ENCODE peak calls at places on chromosomes 2 and 18, in five cellular contexts. C is GM23338, N is mammary epithelial cell, Z is cardiac muscle cell, Q is lower lobe of right lung. G is an unnamed sample.

GRCh38 chr18:58230438-58231179 is 186.6 kb downstream of the NEDD4L start:
- DNase-seq in Q (no peak), Z (no peak), C (no peak), N (peak; percentile 93), G (no peak)

GRCh38 chr2:45131587-45131986 is 122.3 kb upstream of the SIX2 start:
- DNase-seq in C (no peak), Q (no peak), N (no peak), Z (no peak), G (no peak)

GRCh38 chr2:14492920-14493503 is 139.5 kb upstream of the LRATD1 start:
- DNase-seq in C (peak; percentile 7), N (peak; percentile 96), Z (no peak), Q (no peak), G (no peak)

GRCh38 chr2:211387734-211388133 is 831.3 kb downstream of the CPS1 start:
- DNase-seq in C (no peak), N (no peak), Q (no peak), Z (no peak), G (no peak)

GRCh38 chr2:135839713-135840112 is 2.7 kb upstream of the LCT start:
- DNase-seq in Q (no peak), C (no peak), Z (no peak), N (no peak), G (no peak)

GRCh38 chr18:59885579-59886163 is 14.1 kb upstream of the PMAIP1 start:
- DNase-seq in Z (no peak), C (no peak), N (peak; percentile 92), Q (no peak), G (no peak)

GRCh38 chr2:81903534-81903933 is 1599.0 kb upstream of the LRRTM1 start:
- DNase-seq in Z (no peak), N (no peak), Q (no peak), C (no peak), G (no peak)

GRCh38 chr2:67451086-67451832 is 54.1 kb downstream of the ETAA1 start:
- DNase-seq in Z (no peak), Q (no peak), C (no peak), N (peak; percentile 100), G (no peak)

GRCh38 chr2:68330691-68331090 is 10.9 kb upstream of the CNRIP1 start:
- DNase-seq in Q (no peak), Z (no peak), N (no peak), C (no peak), G (no peak)

GRCh38 chr18:7516505-7517117 is 50.5 kb upstream of the PTPRM start:
- DNase-seq in Z (no peak), Q (no peak), C (no peak), N (no peak), G (no peak)

GRCh38 chr18:70641156-70641775 is 352.4 kb downstream of the SOCS6 start:
- DNase-seq in N (no peak), Z (no peak), Q (no peak), C (no peak), G (no peak)

GRCh38 chr2:99944019-99944418 is 198.4 kb downstream of the AFF3 start:
- DNase-seq in C (no peak), Z (no peak), N (no peak), Q (no peak), G (no peak)

GRCh38 chr2:115369380-115369779 is 926.9 kb downstream of the DPP10 start:
- DNase-seq in Q (no peak), N (no peak), Z (no peak), C (no peak), G (no peak)

GRCh38 chr2:14517731-14518130 is 114.8 kb upstream of the LRATD1 start:
- DNase-seq in N (no peak), Q (no peak), C (no peak), Z (no peak), G (no peak)

GRCh38 chr2:234032301-234032856 is 18.1 kb upstream of the SPP2 start:
- DNase-seq in Z (no peak), Q (no peak), N (peak; percentile 87), C (no peak), G (no peak)

GRCh38 chr18:48036641-48037421 is 106.4 kb upstream of the SMAD2 start:
- DNase-seq in N (no peak), Q (no peak), C (no peak), Z (no peak), G (no peak)

GRCh38 chr18:13915973-13916372 is 637 bp upstream of the MC2R start:
- DNase-seq in Q (no peak), Z (peak; percentile 16), C (no peak), N (no peak), G (peak; percentile 42)

GRCh38 chr2:200987137-200987536 is 23.7 kb upstream of the ORC2 start:
- DNase-seq in Z (no peak), C (no peak), Q (no peak), N (no peak), G (no peak)

DNA sequence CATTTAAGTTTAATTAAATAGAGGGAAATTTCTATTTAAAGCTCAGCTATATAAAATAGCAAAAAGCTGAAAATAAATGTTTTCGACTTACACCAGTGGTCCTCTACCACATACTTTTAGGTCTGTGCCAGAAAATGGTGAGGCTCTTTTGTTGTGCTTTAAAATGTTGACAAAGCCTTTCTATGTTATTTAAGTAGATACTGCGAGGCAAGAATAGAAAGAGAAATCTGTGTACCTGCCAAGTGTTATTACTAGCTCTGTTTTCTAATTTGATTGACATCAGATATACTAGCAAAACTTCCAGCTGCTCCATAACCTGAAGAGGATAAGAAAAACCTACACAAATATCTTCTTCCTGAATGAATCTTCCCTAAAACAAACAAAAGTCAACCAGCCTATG is 53.6 kb downstream of the LPIN2 start:
- DNase-seq in Q (no peak), C (no peak), Z (no peak), N (no peak), G (no peak)
- H3K27ac ChIP-seq in Q (peak overlapping the region; percentile 64), C (no peak overlapping the region), Z (peak overlapping the region; percentile 43), N (no peak overlapping the region), G (peak overlapping the region; percentile 28)

DNA sequence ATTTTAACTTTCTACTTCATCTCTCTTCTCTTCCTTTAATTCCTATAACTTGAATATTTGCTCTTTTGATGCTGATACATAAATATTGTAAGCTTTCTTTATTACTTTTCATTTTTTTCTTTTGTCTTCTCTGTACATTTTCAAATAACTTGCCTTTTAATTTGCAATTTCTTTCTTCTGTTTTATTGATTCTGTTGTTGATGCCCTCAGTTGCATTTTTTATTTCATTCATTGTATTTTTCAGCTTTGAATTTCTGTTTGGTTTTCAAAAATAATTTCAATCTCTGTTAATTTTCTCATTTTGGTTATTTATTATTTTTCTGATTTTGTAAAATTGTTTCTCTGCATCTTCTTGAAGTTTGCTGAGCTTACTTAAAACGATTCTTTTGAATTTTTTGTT is 47.0 kb downstream of the AQP4 start:
- DNase-seq in N (no peak), Z (no peak), C (no peak), Q (no peak), G (no peak)
- TF ChIP-seq CTCF in N (no peak), Z (no peak), C (no peak), Q (no peak), G (no peak)

GRCh38 chr2:56448403-56448998 is 264.7 kb downstream of the CCDC85A start:
- DNase-seq in Q (no peak), C (no peak), Z (no peak), N (peak; percentile 24), G (no peak)
- H3K4me3 ChIP-seq in Q (no peak overlapping the region), C (no peak overlapping the region), Z (no peak overlapping the region), N (no peak overlapping the region), G (no peak overlapping the region)

GRCh38 chr2:63050916-63051794 is 525 bp downstream of the OTX1 start:
- DNase-seq in Z (no peak), C (peak; percentile 82), Q (no peak), N (peak; percentile 12), G (no peak)
- H3K27ac ChIP-seq in Z (no peak overlapping the region), C (no peak overlapping the region), Q (no peak overlapping the region), N (peak overlapping the region; percentile 78), G (no peak overlapping the region)

GRCh38 chr2:232126301-232127085 is 165.0 kb downstream of the DIS3L2 start:
- DNase-seq in N (no peak), Z (no peak), Q (no peak), C (no peak), G (no peak)
- TF ChIP-seq CTCF in N (no peak), Z (no peak), Q (no peak), C (no peak), G (no peak)

DNA sequence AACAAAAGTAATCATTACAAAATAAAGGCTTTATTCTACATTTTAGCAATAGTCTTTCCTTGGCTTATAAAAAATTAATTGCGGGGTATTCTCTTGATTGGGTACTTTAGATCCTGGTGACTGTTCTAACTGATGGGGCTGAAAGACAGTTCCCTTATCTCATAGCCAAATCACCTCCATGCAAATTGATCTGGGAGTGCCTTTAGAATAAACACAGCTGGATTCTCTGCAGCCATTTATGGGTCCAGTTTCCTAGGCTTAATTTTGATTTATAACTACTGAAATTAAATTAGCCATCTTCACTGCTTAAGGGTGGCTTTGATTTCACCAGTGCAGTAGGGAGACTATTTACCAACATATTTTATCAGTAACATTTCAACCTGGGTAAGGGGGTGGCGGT is 337.1 kb downstream of the NRXN1 start:
- DNase-seq in N (no peak), C (no peak), Z (no peak), Q (no peak), G (no peak)
- H3K4me3 ChIP-seq in N (no peak overlapping the region), C (no peak overlapping the region), Z (no peak overlapping the region), Q (no peak overlapping the region), G (no peak overlapping the region)

GRCh38 chr2:199381531-199381930 is 76.2 kb downstream of the SATB2 start:
- DNase-seq in Z (no peak), N (no peak), Q (no peak), C (no peak), G (no peak)
- H3K27ac ChIP-seq in Z (no peak overlapping the region), N (no peak overlapping the region), Q (no peak overlapping the region), C (no peak overlapping the region), G (no peak overlapping the region)

GRCh38 chr2:1816414-1816911 is 72.1 kb upstream of the PXDN start:
- DNase-seq in Q (no peak), C (no peak), Z (no peak), N (no peak), G (no peak)

GRCh38 chr2:1818811-1819210 is 74.5 kb upstream of the PXDN start:
- DNase-seq in Z (no peak), Q (no peak), C (no peak), N (no peak), G (no peak)

GRCh38 chr2:1818404-1818803 is 74.1 kb upstream of the PXDN start:
- DNase-seq in Z (no peak), N (no peak), Q (no peak), C (no peak), G (no peak)

GRCh38 chr2:1819396-1819795 is 75.1 kb upstream of the PXDN start:
- DNase-seq in Q (no peak), C (no peak), N (no peak), Z (no peak), G (no peak)

DNA sequence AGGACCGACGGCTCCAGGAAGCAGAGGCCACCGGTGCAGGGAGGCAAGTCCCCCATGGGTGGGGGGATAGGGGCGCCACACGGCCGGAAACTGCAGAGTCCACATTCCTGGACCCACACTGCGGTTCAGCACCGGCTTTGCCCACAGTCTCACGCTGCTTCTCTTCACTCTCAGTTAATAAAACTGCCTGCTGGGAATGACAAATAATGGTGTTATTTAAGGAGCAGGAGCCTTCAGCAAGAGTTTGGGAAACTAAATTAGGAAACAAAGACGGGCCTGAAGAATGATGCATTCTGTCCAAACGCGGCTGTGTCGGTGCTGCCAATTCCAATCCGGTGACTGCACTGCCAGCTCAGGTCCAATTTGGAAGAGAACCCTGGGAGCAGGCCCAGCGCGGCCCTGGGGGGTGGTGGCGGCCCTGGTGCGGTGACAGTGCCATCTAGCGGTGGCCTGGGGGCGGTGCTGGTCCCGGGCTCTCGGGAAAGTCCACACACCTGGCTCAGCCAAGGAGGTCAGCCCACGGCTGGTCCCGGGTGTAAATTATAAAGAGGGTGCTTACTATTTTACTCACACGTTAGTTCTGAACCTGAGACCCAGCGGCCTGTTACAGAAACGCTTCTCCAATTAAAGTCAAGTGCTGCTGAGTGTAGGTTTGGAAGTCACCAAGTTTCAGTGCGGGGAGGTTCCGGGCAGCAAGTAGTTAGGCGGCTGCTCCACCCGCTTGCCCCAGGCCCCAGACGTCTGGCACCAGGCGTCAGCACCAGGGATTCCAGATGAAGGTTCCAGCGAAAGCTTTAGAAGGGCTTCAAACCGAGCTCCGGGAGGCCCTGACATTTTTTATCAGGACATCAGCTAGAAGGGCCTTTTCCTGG is 73.2 kb upstream of the PXDN start:
- DNase-seq in C (peak; percentile 81), N (peak; percentile 81), Z (peak; percentile 70), Q (peak; percentile 81), G (peak; percentile 89)
- TF ChIP-seq CTCF in C (peak; percentile 95), N (peak; percentile 89), Z (peak; percentile 99), Q (peak; percentile 98), G (peak; percentile 98)

G was measured in heart right ventricle.